ENCODE peak calls at places on chromosomes 5 and 9, in five cellular contexts. N is psoas muscle, B is A549, C is brain microvascular endothelial cell, D is coronary artery. S is an unnamed sample.

GRCh38 chr5:123044926-123045617 is 8.5 kb upstream of the PPIC start:
- DNase-seq in N (no peak), B (no peak), C (no peak), D (no peak), S (no peak)

GRCh38 chr5:93884254-93884653 is 142.9 kb upstream of the POU5F2 start:
- DNase-seq in N (no peak), B (no peak), C (no peak), D (no peak), S (no peak)

GRCh38 chr5:121199238-121199999 is 652.3 kb upstream of the FTMT start:
- DNase-seq in N (no peak), B (no peak), C (peak; percentile 76), D (no peak), S (no peak)

GRCh38 chr5:72210913-72211670 is 103.8 kb downstream of the MAP1B start:
- DNase-seq in N (peak; percentile 57), B (peak; percentile 19), C (peak; percentile 63), D (no peak), S (no peak)

GRCh38 chr9:3342159-3342777 is 183.5 kb downstream of the RFX3 start:
- DNase-seq in N (no peak), B (no peak), C (peak; percentile 21), D (no peak), S (no peak)

GRCh38 chr9:135605238-135605781 is 34.0 kb downstream of the GLT6D1 start:
- DNase-seq in N (peak; percentile 42), B (no peak), C (no peak), D (peak; percentile 65), S (peak; percentile 60)

GRCh38 chr5:111383288-111383970 is 128.9 kb downstream of the STARD4 start:
- DNase-seq in N (no peak), B (no peak), C (no peak), D (no peak), S (no peak)

GRCh38 chr5:123874600-123875201 is 362.7 kb downstream of the CSNK1G3 start:
- DNase-seq in N (no peak), B (no peak), C (peak; percentile 49), D (no peak), S (no peak)

GRCh38 chr5:14034991-14035390 is 90.5 kb upstream of the DNAH5 start:
- DNase-seq in N (no peak), B (no peak), C (no peak), D (no peak), S (no peak)

DNA sequence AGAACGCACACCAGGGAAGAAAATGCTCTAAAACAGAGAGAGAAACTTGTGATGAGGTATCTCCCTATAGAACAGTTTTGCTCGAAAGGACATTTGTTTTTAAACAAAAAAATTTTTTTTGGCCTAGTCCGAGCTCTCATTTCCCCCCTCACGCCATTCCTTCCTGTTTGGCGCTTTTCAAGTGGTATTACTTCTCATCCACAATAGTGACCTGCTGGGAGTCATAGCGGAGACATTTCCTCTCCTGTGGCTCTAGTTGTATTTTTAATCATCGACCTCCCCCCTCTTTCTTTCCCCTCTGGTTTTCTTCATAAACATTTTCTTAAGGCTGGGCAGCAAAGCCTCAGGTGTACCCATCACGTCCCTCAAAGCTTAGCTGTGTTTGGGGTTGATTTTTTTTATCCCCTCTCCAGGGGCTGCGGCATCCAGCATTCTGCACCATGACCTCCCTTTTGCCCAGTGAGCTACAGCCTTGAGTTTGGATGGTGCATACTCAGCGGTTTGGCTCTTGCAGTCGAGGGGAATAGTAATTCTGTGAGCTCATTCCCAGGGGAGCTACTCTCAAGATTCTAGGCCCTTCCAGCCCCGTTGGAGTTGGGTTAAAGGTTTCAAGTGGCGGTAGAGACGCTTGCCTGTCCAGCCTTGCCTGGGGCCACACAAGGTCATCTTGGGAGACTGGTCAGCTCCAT is 102.0 kb upstream of the SPRY4 start:
- DNase-seq in N (no peak), B (no peak), C (peak; percentile 81), D (no peak), S (no peak)
- H3K4me3 ChIP-seq in N (no peak overlapping the region), B (no peak overlapping the region), C (no peak overlapping the region), D (no peak overlapping the region), S (no peak overlapping the region)

DNA sequence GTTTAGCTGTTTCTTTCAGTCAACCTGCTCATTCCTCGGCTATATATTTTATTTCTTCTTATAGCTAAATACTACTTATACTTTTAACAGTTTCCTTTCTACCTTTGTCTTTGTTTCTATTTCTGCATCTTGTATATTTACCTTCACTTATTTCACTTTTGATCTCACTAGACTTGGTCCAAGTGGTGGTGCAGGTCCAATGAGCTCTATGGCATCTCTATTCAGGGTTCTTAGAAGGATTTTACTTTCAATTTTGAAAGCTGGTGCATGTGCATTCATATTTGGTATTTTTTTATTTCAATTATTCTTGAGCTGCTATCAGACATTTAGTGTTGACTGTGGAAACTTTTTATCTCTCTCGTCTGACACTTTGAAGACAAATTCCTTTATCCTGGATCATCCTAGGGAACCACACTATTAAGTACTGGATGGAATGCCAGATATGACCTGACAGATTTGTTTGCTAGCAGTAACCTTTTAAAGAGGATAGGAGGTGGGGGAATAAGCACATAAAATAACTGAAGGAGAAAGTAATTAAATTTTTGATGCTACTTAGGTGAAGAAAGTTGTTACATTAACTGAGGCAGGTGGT is 123.1 kb upstream of the PJA2 start:
- DNase-seq in N (no peak), B (no peak), C (peak; percentile 4), D (no peak), S (no peak)
- TF ChIP-seq CTCF in N (no peak), B (no peak), C (no peak), D (no peak), S (no peak)

GRCh38 chr5:1181451-1182359 is 19.7 kb upstream of the SLC6A19 start:
- DNase-seq in N (peak; percentile 44), B (no peak), C (no peak), D (no peak), S (peak; percentile 61)

GRCh38 chr5:1180841-1181271 is 20.5 kb upstream of the SLC6A19 start:
- DNase-seq in N (peak; percentile 35), B (no peak), C (no peak), D (no peak), S (no peak)

GRCh38 chr5:1183424-1184162 is 17.8 kb upstream of the SLC6A19 start:
- DNase-seq in N (peak; percentile 49), B (no peak), C (no peak), D (no peak), S (peak; percentile 75)

GRCh38 chr5:1182633-1183423 is 18.6 kb upstream of the SLC6A19 start:
- DNase-seq in N (peak; percentile 28), B (no peak), C (no peak), D (no peak), S (peak; percentile 47)

GRCh38 chr5:1182360-1182632 is 19.1 kb upstream of the SLC6A19 start:
- DNase-seq in N (peak; percentile 27), B (no peak), C (no peak), D (no peak), S (no peak)
- H3K4me3 ChIP-seq in N (no peak overlapping the region), B (no peak overlapping the region), C (no peak overlapping the region), D (no peak overlapping the region), S (no peak overlapping the region)

GRCh38 chr9:71768388-71769174 is at the start of gene CEMIP2:
- DNase-seq in N (peak; percentile 95), B (peak; percentile 60), C (peak; percentile 81), D (peak; percentile 91), S (peak; percentile 98)
- TF ChIP-seq CTCF in N (no peak), B (peak; percentile 71), C (peak; percentile 47), D (no peak), S (peak; percentile 57)

GRCh38 chr5:97136471-97136870 is 5.9 kb downstream of the LIX1 start:
- DNase-seq in N (no peak), B (no peak), C (no peak), D (no peak), S (no peak)

GRCh38 chr5:97143715-97144114 is 1.3 kb upstream of the LIX1 start:
- DNase-seq in N (no peak), B (no peak), C (no peak), D (no peak), S (no peak)

GRCh38 chr5:97142521-97143254 is at the start of gene LIX1:
- DNase-seq in N (no peak), B (peak; percentile 29), C (peak; percentile 47), D (no peak), S (no peak)

GRCh38 chr5:97141031-97141430 is 1.4 kb downstream of the LIX1 start:
- DNase-seq in N (no peak), B (no peak), C (no peak), D (no peak), S (no peak)

GRCh38 chr5:97141539-97141938 is 872 bp downstream of the LIX1 start:
- DNase-seq in N (no peak), B (no peak), C (no peak), D (no peak), S (no peak)
- H3K4me3 ChIP-seq in N (no peak overlapping the region), B (no peak overlapping the region), C (no peak overlapping the region), D (no peak overlapping the region), S (no peak overlapping the region)

GRCh38 chr9:89426389-89426961 is 71.4 kb downstream of the SEMA4D start:
- DNase-seq in N (peak; percentile 21), B (no peak), C (no peak), D (no peak), S (no peak)

GRCh38 chr9:89430995-89431394 is 66.9 kb downstream of the SEMA4D start:
- DNase-seq in N (peak; percentile 22), B (no peak), C (no peak), D (no peak), S (no peak)

GRCh38 chr9:89428222-89428761 is 69.6 kb downstream of the SEMA4D start:
- DNase-seq in N (peak; percentile 35), B (no peak), C (no peak), D (no peak), S (no peak)

GRCh38 chr9:89427621-89428221 is 70.2 kb downstream of the SEMA4D start:
- DNase-seq in N (peak; percentile 32), B (no peak), C (no peak), D (no peak), S (no peak)

DNA sequence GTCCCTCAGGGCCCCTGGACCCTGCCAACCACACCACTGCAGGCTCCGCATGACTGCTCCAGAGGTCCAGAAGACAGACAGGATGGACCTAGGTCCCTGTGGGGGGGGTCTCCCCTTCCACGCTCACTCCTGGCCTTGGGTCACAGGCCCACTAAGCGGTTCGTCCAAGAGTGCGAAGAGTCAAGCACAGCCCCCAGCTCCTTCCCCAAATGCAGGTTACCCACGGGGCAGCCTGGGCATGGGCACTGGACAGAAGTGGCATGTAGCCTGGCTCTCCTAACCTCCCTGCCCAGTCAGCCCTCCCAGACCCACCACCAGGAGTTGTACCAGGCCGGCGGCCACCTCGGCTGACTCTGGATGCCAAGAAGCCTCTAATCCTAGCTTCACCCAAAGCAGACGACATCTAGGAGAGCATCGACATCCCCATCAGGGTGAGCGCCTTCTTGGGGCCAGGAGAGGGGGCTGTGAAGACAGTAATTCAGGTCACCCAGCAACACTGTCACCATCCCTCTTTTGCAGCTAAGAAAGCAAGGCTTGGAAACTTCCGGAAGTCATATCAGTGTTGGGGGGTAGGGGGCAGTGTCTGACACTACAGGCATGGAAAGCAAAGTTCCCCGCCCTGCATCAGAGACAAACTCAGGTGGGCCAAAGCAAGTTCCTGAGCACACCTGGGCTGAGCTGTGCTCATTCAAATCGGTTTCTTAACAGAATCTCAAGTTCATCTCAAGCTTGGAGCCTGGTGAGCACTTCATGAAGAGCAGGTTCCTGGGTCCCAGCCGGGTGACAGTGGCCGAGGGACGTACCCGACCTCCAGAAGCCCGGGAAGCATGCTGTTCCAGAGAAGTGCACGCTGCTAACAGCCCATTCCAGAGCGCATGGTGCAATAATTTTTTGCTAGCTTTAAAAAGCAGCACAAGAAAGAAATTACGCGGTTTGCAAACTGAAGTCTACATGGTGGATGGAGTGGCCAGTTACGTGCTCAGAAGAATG is 68.7 kb downstream of the SEMA4D start:
- DNase-seq in N (peak; percentile 36), B (no peak), C (no peak), D (no peak), S (no peak)
- TF ChIP-seq CTCF in N (peak; percentile 19), B (no peak), C (peak; percentile 52), D (no peak), S (no peak)